ENCODE peak calls at places on chromosomes 7 and 10, in four cellular contexts. O, V, G and E are unnamed samples.

GRCh38 chr7:44990520-44991023 is 9.4 kb upstream of the CCM2 start:
- DNase-seq in O (no peak), V (no peak), G (peak; percentile 12), E (no peak)

GRCh38 chr10:17026686-17027485 is 102.7 kb downstream of the CUBN start:
- DNase-seq in O (no peak), V (no peak), G (no peak), E (no peak)

GRCh38 chr7:50655490-50655889 is 90.3 kb upstream of the DDC start:
- DNase-seq in O (peak; percentile 33), V (no peak), G (no peak), E (no peak)

GRCh38 chr10:98361131-98361633 is 53.8 kb downstream of the PYROXD2 start:
- DNase-seq in O (peak; percentile 95), V (peak; percentile 50), G (no peak), E (no peak)

GRCh38 chr10:63146503-63146902 is 13.4 kb downstream of the NRBF2 start:
- DNase-seq in O (no peak), V (no peak), G (no peak), E (no peak)

GRCh38 chr7:1087952-1088920 is at the start of gene GPER1:
- DNase-seq in O (peak; percentile 84), V (peak; percentile 57), G (no peak), E (no peak)

GRCh38 chr10:24206926-24207701 is 1.8 kb upstream of the KIAA1217 start:
- DNase-seq in O (no peak), V (no peak), G (no peak), E (no peak)

GRCh38 chr7:45890902-45891461 is 2.7 kb downstream of the IGFBP1 start:
- DNase-seq in O (no peak), V (peak; percentile 14), G (no peak), E (no peak)

GRCh38 chr7:111202321-111202720 is 111.4 kb downstream of the LRRN3 start:
- DNase-seq in O (no peak), V (no peak), G (no peak), E (no peak)

GRCh38 chr7:121116399-121116798 is 127.9 kb downstream of the CPED1 start:
- DNase-seq in O (no peak), V (no peak), G (no peak), E (no peak)